ENCODE peak calls at places on chromosomes 11 and 22, in five cellular contexts. One of them, this sample, is unnamed.

GRCh38 chr11:92554662-92555061 is 330.0 kb downstream of the FAT3 start:
- DNase-seq in IMR-90: no peak
- DNase-seq in H1: no peak
- DNase-seq in mesenchymal stem cell: no peak
- DNase-seq in mesendoderm: no peak
- DNase-seq in this sample: no peak

GRCh38 chr22:23219787-23220484 is 39.6 kb downstream of the BCR start:
- DNase-seq in IMR-90: peak; percentile 61
- DNase-seq in mesendoderm: peak; percentile 79
- DNase-seq in mesenchymal stem cell: peak; percentile 60
- DNase-seq in H1: no peak
- DNase-seq in this sample: no peak

GRCh38 chr11:1280116-1281035 is 29.1 kb downstream of the TOLLIP start:
- DNase-seq in mesendoderm: no peak
- DNase-seq in H1: no peak
- DNase-seq in IMR-90: no peak
- DNase-seq in mesenchymal stem cell: no peak
- DNase-seq in this sample: no peak

GRCh38 chr11:71256080-71256479 is 3.7 kb upstream of the SHANK2 start:
- DNase-seq in mesenchymal stem cell: no peak
- DNase-seq in IMR-90: no peak
- DNase-seq in H1: no peak
- DNase-seq in mesendoderm: peak; percentile 45
- DNase-seq in this sample: no peak

GRCh38 chr11:34997872-34998548 is 81.6 kb downstream of the PDHX start:
- DNase-seq in mesendoderm: no peak
- DNase-seq in H1: no peak
- DNase-seq in IMR-90: peak; percentile 58
- DNase-seq in mesenchymal stem cell: peak; percentile 52
- DNase-seq in this sample: no peak

GRCh38 chr11:34461215-34461614 is 22.5 kb downstream of the CAT start:
- DNase-seq in mesendoderm: no peak
- DNase-seq in IMR-90: no peak
- DNase-seq in H1: no peak
- DNase-seq in mesenchymal stem cell: no peak
- DNase-seq in this sample: no peak

GRCh38 chr11:63916837-63917684 is at the start of gene RCOR2:
- DNase-seq in IMR-90: peak; percentile 80
- DNase-seq in H1: no peak
- DNase-seq in mesendoderm: peak; percentile 95
- DNase-seq in mesenchymal stem cell: peak; percentile 85
- DNase-seq in this sample: peak; percentile 83

GRCh38 chr11:126456783-126457542 is 101.5 kb downstream of the ST3GAL4 start:
- DNase-seq in IMR-90: no peak
- DNase-seq in mesendoderm: peak; percentile 78
- DNase-seq in mesenchymal stem cell: no peak
- DNase-seq in H1: no peak
- DNase-seq in this sample: no peak

GRCh38 chr11:36037031-36037430 is 93.2 kb downstream of the LDLRAD3 start:
- DNase-seq in mesenchymal stem cell: no peak
- DNase-seq in IMR-90: peak; percentile 43
- DNase-seq in mesendoderm: no peak
- DNase-seq in H1: no peak
- DNase-seq in this sample: no peak

GRCh38 chr11:130480166-130480565 is 31.7 kb downstream of the ADAMTS15 start:
- DNase-seq in IMR-90: peak; percentile 86
- DNase-seq in mesendoderm: no peak
- DNase-seq in H1: no peak
- DNase-seq in mesenchymal stem cell: peak; percentile 54
- DNase-seq in this sample: no peak

GRCh38 chr11:1085440-1086170 is 10.9 kb downstream of the MUC2 start:
- DNase-seq in H1: no peak
- DNase-seq in IMR-90: no peak
- DNase-seq in mesendoderm: no peak
- DNase-seq in mesenchymal stem cell: no peak
- DNase-seq in this sample: no peak

GRCh38 chr11:12655842-12656241 is 18.4 kb upstream of the TEAD1 start:
- DNase-seq in H1: no peak
- DNase-seq in mesendoderm: no peak
- DNase-seq in IMR-90: no peak
- DNase-seq in mesenchymal stem cell: no peak
- DNase-seq in this sample: no peak

GRCh38 chr11:100687032-100687629 is at the start of gene ARHGAP42:
- DNase-seq in H1: peak; percentile 78
- DNase-seq in mesenchymal stem cell: peak; percentile 74
- DNase-seq in mesendoderm: peak; percentile 93
- DNase-seq in IMR-90: peak; percentile 48
- DNase-seq in this sample: peak; percentile 46

GRCh38 chr11:31974737-31975136 is 116.1 kb upstream of the RCN1 start:
- DNase-seq in mesendoderm: no peak
- DNase-seq in IMR-90: peak; percentile 81
- DNase-seq in mesenchymal stem cell: no peak
- DNase-seq in H1: no peak
- DNase-seq in this sample: no peak

GRCh38 chr11:33657757-33658156 is 42.9 kb downstream of the C11orf91 start:
- DNase-seq in H1: no peak
- DNase-seq in IMR-90: no peak
- DNase-seq in mesenchymal stem cell: no peak
- DNase-seq in mesendoderm: no peak
- DNase-seq in this sample: no peak

GRCh38 chr22:22702159-22702873 is 57.9 kb downstream of the GGTLC2 start:
- DNase-seq in IMR-90: no peak
- DNase-seq in mesendoderm: peak; percentile 16
- DNase-seq in mesenchymal stem cell: no peak
- DNase-seq in H1: no peak
- DNase-seq in this sample: no peak

GRCh38 chr11:1197431-1197885 is 25.4 kb upstream of the MUC5B start:
- DNase-seq in mesenchymal stem cell: no peak
- DNase-seq in IMR-90: no peak
- DNase-seq in H1: no peak
- DNase-seq in mesendoderm: no peak
- DNase-seq in this sample: no peak

GRCh38 chr11:14904745-14905103 is 12.7 kb upstream of the CYP2R1 start:
- DNase-seq in IMR-90: peak; percentile 25
- DNase-seq in mesenchymal stem cell: peak; percentile 42
- DNase-seq in H1: no peak
- DNase-seq in mesendoderm: peak; percentile 75
- DNase-seq in this sample: no peak

GRCh38 chr11:132640952-132641351 is 891.3 kb downstream of the OPCML start:
- DNase-seq in mesenchymal stem cell: no peak
- DNase-seq in mesendoderm: no peak
- DNase-seq in H1: no peak
- DNase-seq in IMR-90: no peak
- DNase-seq in this sample: no peak

GRCh38 chr22:47605886-47606285 is 843.4 kb downstream of the TBC1D22A start:
- DNase-seq in mesendoderm: no peak
- DNase-seq in H1: no peak
- DNase-seq in IMR-90: no peak
- DNase-seq in mesenchymal stem cell: no peak
- DNase-seq in this sample: no peak

GRCh38 chr11:122207921-122208764 is 92.1 kb upstream of the BLID start:
- DNase-seq in IMR-90: peak; percentile 87
- DNase-seq in mesenchymal stem cell: no peak
- DNase-seq in mesendoderm: no peak
- DNase-seq in H1: no peak
- DNase-seq in this sample: no peak

GRCh38 chr11:20015101-20015500 is 145.2 kb downstream of the DBX1 start:
- DNase-seq in IMR-90: no peak
- DNase-seq in H1: no peak
- DNase-seq in mesendoderm: no peak
- DNase-seq in mesenchymal stem cell: no peak
- DNase-seq in this sample: no peak

GRCh38 chr11:20015529-20016427 is 144.5 kb downstream of the DBX1 start:
- DNase-seq in mesenchymal stem cell: no peak
- DNase-seq in IMR-90: no peak
- DNase-seq in mesendoderm: no peak
- DNase-seq in H1: no peak
- DNase-seq in this sample: no peak

GRCh38 chr11:20011294-20011951 is 148.9 kb downstream of the DBX1 start:
- DNase-seq in mesendoderm: no peak
- DNase-seq in IMR-90: no peak
- DNase-seq in H1: no peak
- DNase-seq in mesenchymal stem cell: no peak
- DNase-seq in this sample: no peak

GRCh38 chr11:20014067-20014402 is 146.2 kb downstream of the DBX1 start:
- DNase-seq in mesenchymal stem cell: no peak
- DNase-seq in mesendoderm: no peak
- DNase-seq in H1: no peak
- DNase-seq in IMR-90: no peak
- DNase-seq in this sample: no peak

DNA sequence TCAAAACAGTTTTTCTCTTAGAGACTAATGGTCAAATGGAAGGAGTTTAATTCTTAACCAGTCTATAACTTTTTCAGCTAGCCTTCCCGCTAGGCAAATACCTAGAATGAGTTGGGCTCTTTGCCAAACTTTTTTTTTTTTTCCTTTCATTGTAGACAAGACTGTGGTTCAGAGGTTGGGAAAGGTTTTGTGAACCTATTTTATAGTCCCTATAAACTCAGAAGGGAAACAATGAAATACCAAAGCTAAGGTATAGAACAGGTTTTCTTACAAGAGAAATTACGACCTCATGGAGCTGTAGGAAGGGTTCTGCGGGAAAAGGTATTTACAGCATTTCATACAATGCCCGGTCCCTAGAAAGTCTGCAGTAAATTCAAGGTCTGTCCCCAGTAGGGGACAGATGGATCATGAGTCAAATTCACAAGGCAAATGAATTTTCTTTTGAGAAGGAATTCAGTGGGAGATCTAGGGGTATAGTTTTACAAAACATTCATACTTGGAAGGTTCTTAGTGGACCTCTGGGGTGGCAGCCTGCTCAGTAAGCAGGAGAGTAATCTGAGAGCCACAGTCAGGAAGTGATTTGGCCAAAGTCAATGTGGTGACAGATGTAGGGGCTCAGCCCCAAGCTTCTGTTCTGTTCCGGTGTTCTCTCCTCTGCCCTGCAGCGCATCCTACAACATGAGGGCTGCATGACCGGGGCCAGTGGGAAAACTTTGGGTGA is 146.8 kb downstream of the DBX1 start:
- DNase-seq in H1: no peak
- DNase-seq in mesenchymal stem cell: no peak
- DNase-seq in IMR-90: peak; percentile 39
- DNase-seq in mesendoderm: no peak
- DNase-seq in this sample: no peak
- H3K4me3 ChIP-seq in H1: no peak overlapping the region
- H3K4me3 ChIP-seq in mesenchymal stem cell: no peak overlapping the region
- H3K4me3 ChIP-seq in IMR-90: no peak overlapping the region
- H3K4me3 ChIP-seq in mesendoderm: no peak overlapping the region
- H3K4me3 ChIP-seq in this sample: no peak overlapping the region

GRCh38 chr11:69828971-69829344 is 9.7 kb upstream of the FGF3 start:
- DNase-seq in IMR-90: no peak
- DNase-seq in mesenchymal stem cell: no peak
- DNase-seq in mesendoderm: no peak
- DNase-seq in H1: no peak
- DNase-seq in this sample: no peak
- H2BK15ac ChIP-seq in IMR-90: no peak overlapping the region
- H2BK15ac ChIP-seq in mesenchymal stem cell: no peak overlapping the region
- H2BK15ac ChIP-seq in mesendoderm: no peak overlapping the region
- H2BK15ac ChIP-seq in H1: peak overlapping the region; percentile 16
- H2BK15ac ChIP-seq in this sample: peak overlapping the region; percentile 75

GRCh38 chr11:128872094-128872493 is 5.0 kb upstream of the KCNJ1 start:
- DNase-seq in IMR-90: no peak
- DNase-seq in mesendoderm: no peak
- DNase-seq in mesenchymal stem cell: no peak
- DNase-seq in H1: no peak
- DNase-seq in this sample: no peak

GRCh38 chr11:128872594-128872993 is 5.5 kb upstream of the KCNJ1 start:
- DNase-seq in mesendoderm: no peak
- DNase-seq in H1: no peak
- DNase-seq in mesenchymal stem cell: no peak
- DNase-seq in IMR-90: no peak
- DNase-seq in this sample: no peak

GRCh38 chr11:128874406-128874805 is 7.3 kb upstream of the KCNJ1 start:
- DNase-seq in mesenchymal stem cell: no peak
- DNase-seq in IMR-90: peak; percentile 22
- DNase-seq in mesendoderm: no peak
- DNase-seq in H1: no peak
- DNase-seq in this sample: no peak

GRCh38 chr11:128868851-128869671 is 2.0 kb upstream of the KCNJ1 start:
- DNase-seq in H1: no peak
- DNase-seq in IMR-90: no peak
- DNase-seq in mesendoderm: no peak
- DNase-seq in mesenchymal stem cell: no peak
- DNase-seq in this sample: no peak

DNA sequence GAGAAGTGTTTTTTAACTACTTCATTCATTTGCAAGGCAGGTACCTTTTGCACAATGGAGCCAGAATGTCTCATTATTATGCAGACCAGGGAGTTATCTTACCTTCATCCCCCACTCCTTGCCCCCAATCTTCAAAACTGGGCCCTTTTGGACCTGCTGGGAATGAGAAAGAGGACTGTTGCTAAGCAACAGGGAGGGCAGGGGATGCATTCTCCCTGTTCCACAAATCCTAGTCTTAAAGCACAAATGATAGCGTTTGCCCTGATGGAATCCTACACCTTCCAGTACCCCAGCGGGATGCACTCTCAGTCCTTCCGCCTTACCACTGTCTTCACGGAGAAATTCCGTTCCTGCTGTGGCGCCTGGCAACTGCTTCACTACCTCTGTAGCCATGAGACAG is 4.1 kb upstream of the KCNJ1 start:
- DNase-seq in IMR-90: no peak
- DNase-seq in H1: peak; percentile 50
- DNase-seq in mesenchymal stem cell: no peak
- DNase-seq in mesendoderm: peak; percentile 89
- DNase-seq in this sample: no peak
- H3K27ac ChIP-seq in IMR-90: no peak overlapping the region
- H3K27ac ChIP-seq in H1: no peak overlapping the region
- H3K27ac ChIP-seq in mesenchymal stem cell: no peak overlapping the region
- H3K27ac ChIP-seq in mesendoderm: no peak overlapping the region
- H3K27ac ChIP-seq in this sample: no peak overlapping the region

DNA sequence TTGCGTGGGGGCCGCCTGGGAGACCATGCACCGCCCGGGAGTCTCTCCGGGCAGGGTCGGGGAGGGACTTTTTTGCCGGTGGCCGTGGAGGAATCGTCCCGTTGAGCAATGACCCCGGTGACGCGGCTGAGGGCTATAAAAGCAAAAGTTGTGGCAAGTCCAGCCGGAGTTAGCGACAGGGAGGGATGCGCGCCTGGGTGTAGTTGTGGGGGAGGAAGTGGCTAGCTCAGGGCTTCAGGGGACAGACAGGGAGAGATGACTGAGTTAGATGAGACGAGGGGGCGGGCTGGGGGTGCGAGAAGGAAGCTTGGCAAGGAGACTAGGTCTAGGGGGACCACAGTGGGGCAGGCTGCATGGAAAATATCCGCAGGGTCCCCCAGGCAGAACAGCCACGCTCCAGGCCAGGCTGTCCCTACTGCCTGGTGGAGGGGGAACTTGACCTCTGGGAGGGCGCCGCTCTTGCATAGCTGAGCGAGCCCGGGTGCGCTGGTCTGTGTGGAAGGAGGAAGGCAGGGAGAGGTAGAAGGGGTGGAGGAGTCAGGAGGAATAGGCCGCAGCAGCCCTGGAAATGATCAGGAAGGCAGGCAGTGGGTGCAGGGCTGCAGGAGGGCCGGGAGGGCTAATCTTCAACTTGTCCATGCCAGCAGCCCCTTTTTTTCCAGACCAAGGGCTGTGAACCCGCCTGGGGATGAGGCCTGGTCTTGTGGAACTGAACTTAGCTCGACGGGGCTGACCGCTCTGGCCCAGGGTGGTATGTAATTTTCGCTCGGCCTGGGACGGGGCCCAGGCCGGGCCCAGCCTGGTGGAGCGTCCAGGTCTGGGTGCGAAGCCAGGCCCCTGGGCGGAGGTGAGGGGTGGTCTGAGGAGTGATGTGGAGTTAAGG is at the start of gene NEAT1:
- DNase-seq in mesenchymal stem cell: peak; percentile 98
- DNase-seq in H1: peak; percentile 57
- DNase-seq in mesendoderm: peak; percentile 94
- DNase-seq in IMR-90: peak; percentile 92
- DNase-seq in this sample: peak; percentile 78
- H3K4me3 ChIP-seq in mesenchymal stem cell: peak within 1 kb of the TSS; percentile 81
- H3K4me3 ChIP-seq in H1: peak within 1 kb of the TSS; percentile 70
- H3K4me3 ChIP-seq in mesendoderm: peak within 1 kb of the TSS; percentile 49
- H3K4me3 ChIP-seq in IMR-90: peak within 1 kb of the TSS; percentile 92
- H3K4me3 ChIP-seq in this sample: peak within 1 kb of the TSS; percentile 88